ENCODE peak calls at places on chromosomes 7 and 10, in eight cellular contexts. One of them, this sample, is unnamed.

GRCh38 chr7:83355143-83355542 is 192.5 kb upstream of the PCLO start:
- DNase-seq in MM.1S: no peak
- DNase-seq in kidney tubule cell: no peak
- DNase-seq in LoVo: no peak
- DNase-seq in amniotic epithelial cell: no peak
- DNase-seq in cardiac fibroblast: peak
- DNase-seq in activated CD8-positive, alpha-beta memory T cell treated with anti-CD3 and anti-CD28 coated beads, Interleukin-2, amount 50 U/mL, for 48 hours: no peak
- DNase-seq in NCI-H1105 treated with DMSO at 0.1 percent for 48 hours: no peak
- DNase-seq in this sample: no peak

GRCh38 chr7:49400891-49401550 is 372.4 kb upstream of the VWC2 start:
- DNase-seq in cardiac fibroblast: no peak
- DNase-seq in amniotic epithelial cell: no peak
- DNase-seq in NCI-H1105 treated with DMSO at 0.1 percent for 48 hours: no peak
- DNase-seq in kidney tubule cell: peak
- DNase-seq in activated CD8-positive, alpha-beta memory T cell treated with anti-CD3 and anti-CD28 coated beads, Interleukin-2, amount 50 U/mL, for 48 hours: no peak
- DNase-seq in MM.1S: peak
- DNase-seq in LoVo: no peak
- DNase-seq in this sample: no peak

GRCh38 chr10:43844236-43844635 is 195.6 kb upstream of the ZNF32 start:
- DNase-seq in cardiac fibroblast: no peak
- DNase-seq in kidney tubule cell: no peak
- DNase-seq in activated CD8-positive, alpha-beta memory T cell treated with anti-CD3 and anti-CD28 coated beads, Interleukin-2, amount 50 U/mL, for 48 hours: no peak
- DNase-seq in NCI-H1105 treated with DMSO at 0.1 percent for 48 hours: no peak
- DNase-seq in LoVo: no peak
- DNase-seq in MM.1S: no peak
- DNase-seq in amniotic epithelial cell: no peak
- DNase-seq in this sample: no peak

GRCh38 chr7:29457141-29457561 is 106.5 kb upstream of the PRR15 start:
- DNase-seq in LoVo: no peak
- DNase-seq in kidney tubule cell: no peak
- DNase-seq in cardiac fibroblast: no peak
- DNase-seq in amniotic epithelial cell: no peak
- DNase-seq in activated CD8-positive, alpha-beta memory T cell treated with anti-CD3 and anti-CD28 coated beads, Interleukin-2, amount 50 U/mL, for 48 hours: no peak
- DNase-seq in NCI-H1105 treated with DMSO at 0.1 percent for 48 hours: no peak
- DNase-seq in MM.1S: no peak
- DNase-seq in this sample: no peak

GRCh38 chr7:2204446-2204845 is 28.3 kb downstream of the MAD1L1 start:
- DNase-seq in activated CD8-positive, alpha-beta memory T cell treated with anti-CD3 and anti-CD28 coated beads, Interleukin-2, amount 50 U/mL, for 48 hours: no peak
- DNase-seq in MM.1S: no peak
- DNase-seq in LoVo: no peak
- DNase-seq in cardiac fibroblast: no peak
- DNase-seq in NCI-H1105 treated with DMSO at 0.1 percent for 48 hours: no peak
- DNase-seq in amniotic epithelial cell: no peak
- DNase-seq in kidney tubule cell: no peak
- DNase-seq in this sample: no peak

GRCh38 chr7:21941570-21942224 is 4.0 kb downstream of the CDCA7L start:
- DNase-seq in NCI-H1105 treated with DMSO at 0.1 percent for 48 hours: no peak
- DNase-seq in activated CD8-positive, alpha-beta memory T cell treated with anti-CD3 and anti-CD28 coated beads, Interleukin-2, amount 50 U/mL, for 48 hours: no peak
- DNase-seq in cardiac fibroblast: no peak
- DNase-seq in MM.1S: no peak
- DNase-seq in kidney tubule cell: peak
- DNase-seq in amniotic epithelial cell: peak
- DNase-seq in LoVo: peak
- DNase-seq in this sample: peak

GRCh38 chr7:7675686-7676085 is 35.1 kb downstream of the UMAD1 start:
- DNase-seq in kidney tubule cell: no peak
- DNase-seq in cardiac fibroblast: no peak
- DNase-seq in MM.1S: no peak
- DNase-seq in LoVo: no peak
- DNase-seq in NCI-H1105 treated with DMSO at 0.1 percent for 48 hours: no peak
- DNase-seq in activated CD8-positive, alpha-beta memory T cell treated with anti-CD3 and anti-CD28 coated beads, Interleukin-2, amount 50 U/mL, for 48 hours: no peak
- DNase-seq in amniotic epithelial cell: no peak
- DNase-seq in this sample: no peak

GRCh38 chr10:4103586-4103985 is 318.6 kb upstream of the KLF6 start:
- DNase-seq in kidney tubule cell: no peak
- DNase-seq in LoVo: no peak
- DNase-seq in MM.1S: no peak
- DNase-seq in activated CD8-positive, alpha-beta memory T cell treated with anti-CD3 and anti-CD28 coated beads, Interleukin-2, amount 50 U/mL, for 48 hours: no peak
- DNase-seq in cardiac fibroblast: no peak
- DNase-seq in NCI-H1105 treated with DMSO at 0.1 percent for 48 hours: no peak
- DNase-seq in amniotic epithelial cell: peak
- DNase-seq in this sample: no peak

GRCh38 chr7:32079530-32079929 is 9.3 kb upstream of the PDE1C start:
- DNase-seq in LoVo: no peak
- DNase-seq in MM.1S: no peak
- DNase-seq in NCI-H1105 treated with DMSO at 0.1 percent for 48 hours: no peak
- DNase-seq in activated CD8-positive, alpha-beta memory T cell treated with anti-CD3 and anti-CD28 coated beads, Interleukin-2, amount 50 U/mL, for 48 hours: no peak
- DNase-seq in kidney tubule cell: no peak
- DNase-seq in amniotic epithelial cell: no peak
- DNase-seq in cardiac fibroblast: no peak
- DNase-seq in this sample: no peak

GRCh38 chr7:15725036-15725435 is 38.6 kb upstream of the MEOX2 start:
- DNase-seq in kidney tubule cell: peak
- DNase-seq in LoVo: no peak
- DNase-seq in MM.1S: no peak
- DNase-seq in cardiac fibroblast: no peak
- DNase-seq in amniotic epithelial cell: no peak
- DNase-seq in NCI-H1105 treated with DMSO at 0.1 percent for 48 hours: no peak
- DNase-seq in activated CD8-positive, alpha-beta memory T cell treated with anti-CD3 and anti-CD28 coated beads, Interleukin-2, amount 50 U/mL, for 48 hours: no peak
- DNase-seq in this sample: no peak

GRCh38 chr10:97643586-97643985 is 3.1 kb downstream of the PI4K2A start:
- DNase-seq in MM.1S: no peak
- DNase-seq in activated CD8-positive, alpha-beta memory T cell treated with anti-CD3 and anti-CD28 coated beads, Interleukin-2, amount 50 U/mL, for 48 hours: no peak
- DNase-seq in cardiac fibroblast: no peak
- DNase-seq in LoVo: no peak
- DNase-seq in amniotic epithelial cell: no peak
- DNase-seq in NCI-H1105 treated with DMSO at 0.1 percent for 48 hours: no peak
- DNase-seq in kidney tubule cell: no peak
- DNase-seq in this sample: no peak

GRCh38 chr7:66869660-66870450 is 51.2 kb upstream of the TMEM248 start:
- DNase-seq in MM.1S: no peak
- DNase-seq in activated CD8-positive, alpha-beta memory T cell treated with anti-CD3 and anti-CD28 coated beads, Interleukin-2, amount 50 U/mL, for 48 hours: no peak
- DNase-seq in NCI-H1105 treated with DMSO at 0.1 percent for 48 hours: no peak
- DNase-seq in cardiac fibroblast: no peak
- DNase-seq in LoVo: no peak
- DNase-seq in amniotic epithelial cell: peak
- DNase-seq in kidney tubule cell: no peak
- DNase-seq in this sample: no peak

GRCh38 chr7:22667562-22668239 is 59.3 kb upstream of the IL6 start:
- DNase-seq in NCI-H1105 treated with DMSO at 0.1 percent for 48 hours: no peak
- DNase-seq in kidney tubule cell: peak
- DNase-seq in amniotic epithelial cell: peak
- DNase-seq in cardiac fibroblast: peak
- DNase-seq in MM.1S: no peak
- DNase-seq in LoVo: peak
- DNase-seq in activated CD8-positive, alpha-beta memory T cell treated with anti-CD3 and anti-CD28 coated beads, Interleukin-2, amount 50 U/mL, for 48 hours: no peak
- DNase-seq in this sample: no peak

GRCh38 chr10:69421611-69422308 is 5.0 kb upstream of the TACR2 start:
- DNase-seq in amniotic epithelial cell: peak
- DNase-seq in cardiac fibroblast: no peak
- DNase-seq in activated CD8-positive, alpha-beta memory T cell treated with anti-CD3 and anti-CD28 coated beads, Interleukin-2, amount 50 U/mL, for 48 hours: no peak
- DNase-seq in NCI-H1105 treated with DMSO at 0.1 percent for 48 hours: no peak
- DNase-seq in LoVo: no peak
- DNase-seq in MM.1S: no peak
- DNase-seq in kidney tubule cell: no peak
- DNase-seq in this sample: no peak

GRCh38 chr7:55194522-55194921 is 170.6 kb upstream of the LANCL2 start:
- DNase-seq in MM.1S: no peak
- DNase-seq in NCI-H1105 treated with DMSO at 0.1 percent for 48 hours: no peak
- DNase-seq in amniotic epithelial cell: no peak
- DNase-seq in cardiac fibroblast: no peak
- DNase-seq in LoVo: no peak
- DNase-seq in kidney tubule cell: no peak
- DNase-seq in activated CD8-positive, alpha-beta memory T cell treated with anti-CD3 and anti-CD28 coated beads, Interleukin-2, amount 50 U/mL, for 48 hours: no peak
- DNase-seq in this sample: no peak

GRCh38 chr10:12780634-12781601 is 220.6 kb downstream of the CCDC3 start:
- DNase-seq in amniotic epithelial cell: no peak
- DNase-seq in MM.1S: no peak
- DNase-seq in LoVo: no peak
- DNase-seq in kidney tubule cell: no peak
- DNase-seq in activated CD8-positive, alpha-beta memory T cell treated with anti-CD3 and anti-CD28 coated beads, Interleukin-2, amount 50 U/mL, for 48 hours: peak
- DNase-seq in cardiac fibroblast: no peak
- DNase-seq in NCI-H1105 treated with DMSO at 0.1 percent for 48 hours: no peak
- DNase-seq in this sample: no peak

GRCh38 chr7:70776627-70777101 is 355.3 kb upstream of the GALNT17 start:
- DNase-seq in LoVo: no peak
- DNase-seq in MM.1S: no peak
- DNase-seq in cardiac fibroblast: no peak
- DNase-seq in amniotic epithelial cell: peak
- DNase-seq in kidney tubule cell: no peak
- DNase-seq in NCI-H1105 treated with DMSO at 0.1 percent for 48 hours: peak
- DNase-seq in activated CD8-positive, alpha-beta memory T cell treated with anti-CD3 and anti-CD28 coated beads, Interleukin-2, amount 50 U/mL, for 48 hours: no peak
- DNase-seq in this sample: peak

GRCh38 chr10:101062231-101063161 is 707 bp downstream of the KAZALD1 start:
- DNase-seq in NCI-H1105 treated with DMSO at 0.1 percent for 48 hours: peak
- DNase-seq in kidney tubule cell: peak
- DNase-seq in LoVo: peak
- DNase-seq in cardiac fibroblast: peak
- DNase-seq in amniotic epithelial cell: peak
- DNase-seq in activated CD8-positive, alpha-beta memory T cell treated with anti-CD3 and anti-CD28 coated beads, Interleukin-2, amount 50 U/mL, for 48 hours: peak
- DNase-seq in MM.1S: peak
- DNase-seq in this sample: peak

GRCh38 chr7:27186450-27187157 is 1.6 kb upstream of the HOXA11 start:
- DNase-seq in LoVo: no peak
- DNase-seq in cardiac fibroblast: no peak
- DNase-seq in MM.1S: no peak
- DNase-seq in amniotic epithelial cell: no peak
- DNase-seq in NCI-H1105 treated with DMSO at 0.1 percent for 48 hours: no peak
- DNase-seq in kidney tubule cell: peak
- DNase-seq in activated CD8-positive, alpha-beta memory T cell treated with anti-CD3 and anti-CD28 coated beads, Interleukin-2, amount 50 U/mL, for 48 hours: no peak
- DNase-seq in this sample: no peak

GRCh38 chr7:101733713-101734475 is 83.5 kb upstream of the CUX1 start:
- DNase-seq in cardiac fibroblast: peak
- DNase-seq in LoVo: no peak
- DNase-seq in activated CD8-positive, alpha-beta memory T cell treated with anti-CD3 and anti-CD28 coated beads, Interleukin-2, amount 50 U/mL, for 48 hours: no peak
- DNase-seq in amniotic epithelial cell: peak
- DNase-seq in MM.1S: peak
- DNase-seq in NCI-H1105 treated with DMSO at 0.1 percent for 48 hours: peak
- DNase-seq in kidney tubule cell: peak
- DNase-seq in this sample: peak

GRCh38 chr10:86953747-86954680 is 3.4 kb downstream of the MMRN2 start:
- DNase-seq in NCI-H1105 treated with DMSO at 0.1 percent for 48 hours: no peak
- DNase-seq in kidney tubule cell: peak
- DNase-seq in amniotic epithelial cell: peak
- DNase-seq in MM.1S: no peak
- DNase-seq in cardiac fibroblast: peak
- DNase-seq in activated CD8-positive, alpha-beta memory T cell treated with anti-CD3 and anti-CD28 coated beads, Interleukin-2, amount 50 U/mL, for 48 hours: no peak
- DNase-seq in LoVo: no peak
- DNase-seq in this sample: no peak

GRCh38 chr7:135664046-135664589 is 1.8 kb downstream of the STMP1 start:
- DNase-seq in cardiac fibroblast: peak
- DNase-seq in LoVo: no peak
- DNase-seq in activated CD8-positive, alpha-beta memory T cell treated with anti-CD3 and anti-CD28 coated beads, Interleukin-2, amount 50 U/mL, for 48 hours: no peak
- DNase-seq in kidney tubule cell: no peak
- DNase-seq in MM.1S: no peak
- DNase-seq in NCI-H1105 treated with DMSO at 0.1 percent for 48 hours: no peak
- DNase-seq in amniotic epithelial cell: peak
- DNase-seq in this sample: no peak

GRCh38 chr10:104485632-104486031 is 132.0 kb downstream of the CFAP58 start:
- DNase-seq in cardiac fibroblast: no peak
- DNase-seq in NCI-H1105 treated with DMSO at 0.1 percent for 48 hours: no peak
- DNase-seq in amniotic epithelial cell: no peak
- DNase-seq in LoVo: no peak
- DNase-seq in activated CD8-positive, alpha-beta memory T cell treated with anti-CD3 and anti-CD28 coated beads, Interleukin-2, amount 50 U/mL, for 48 hours: no peak
- DNase-seq in MM.1S: no peak
- DNase-seq in kidney tubule cell: no peak
- DNase-seq in this sample: no peak

GRCh38 chr10:68082815-68083395 is 7.8 kb upstream of the HERC4 start:
- DNase-seq in activated CD8-positive, alpha-beta memory T cell treated with anti-CD3 and anti-CD28 coated beads, Interleukin-2, amount 50 U/mL, for 48 hours: no peak
- DNase-seq in amniotic epithelial cell: peak
- DNase-seq in kidney tubule cell: peak
- DNase-seq in LoVo: peak
- DNase-seq in MM.1S: no peak
- DNase-seq in NCI-H1105 treated with DMSO at 0.1 percent for 48 hours: no peak
- DNase-seq in cardiac fibroblast: peak
- DNase-seq in this sample: no peak

GRCh38 chr10:88401671-88402347 is 181.3 kb downstream of the RNLS start:
- DNase-seq in cardiac fibroblast: peak
- DNase-seq in MM.1S: peak
- DNase-seq in NCI-H1105 treated with DMSO at 0.1 percent for 48 hours: no peak
- DNase-seq in activated CD8-positive, alpha-beta memory T cell treated with anti-CD3 and anti-CD28 coated beads, Interleukin-2, amount 50 U/mL, for 48 hours: no peak
- DNase-seq in amniotic epithelial cell: peak
- DNase-seq in kidney tubule cell: peak
- DNase-seq in LoVo: peak
- DNase-seq in this sample: no peak

GRCh38 chr7:37832194-37832593 is 16.2 kb upstream of the NME8 start:
- DNase-seq in kidney tubule cell: peak
- DNase-seq in cardiac fibroblast: peak
- DNase-seq in NCI-H1105 treated with DMSO at 0.1 percent for 48 hours: peak
- DNase-seq in amniotic epithelial cell: peak
- DNase-seq in MM.1S: no peak
- DNase-seq in LoVo: peak
- DNase-seq in activated CD8-positive, alpha-beta memory T cell treated with anti-CD3 and anti-CD28 coated beads, Interleukin-2, amount 50 U/mL, for 48 hours: no peak
- DNase-seq in this sample: peak

GRCh38 chr7:73758581-73759138 is 11.4 kb downstream of the CLDN3 start:
- DNase-seq in LoVo: no peak
- DNase-seq in kidney tubule cell: no peak
- DNase-seq in amniotic epithelial cell: no peak
- DNase-seq in MM.1S: no peak
- DNase-seq in activated CD8-positive, alpha-beta memory T cell treated with anti-CD3 and anti-CD28 coated beads, Interleukin-2, amount 50 U/mL, for 48 hours: no peak
- DNase-seq in NCI-H1105 treated with DMSO at 0.1 percent for 48 hours: no peak
- DNase-seq in cardiac fibroblast: no peak
- DNase-seq in this sample: no peak

GRCh38 chr10:121216295-121216694 is 365.1 kb downstream of the WDR11 start:
- DNase-seq in cardiac fibroblast: no peak
- DNase-seq in amniotic epithelial cell: no peak
- DNase-seq in activated CD8-positive, alpha-beta memory T cell treated with anti-CD3 and anti-CD28 coated beads, Interleukin-2, amount 50 U/mL, for 48 hours: no peak
- DNase-seq in NCI-H1105 treated with DMSO at 0.1 percent for 48 hours: no peak
- DNase-seq in kidney tubule cell: no peak
- DNase-seq in LoVo: no peak
- DNase-seq in MM.1S: no peak
- DNase-seq in this sample: no peak

GRCh38 chr7:129843365-129843898 is 109.3 kb downstream of the UBE2H start:
- DNase-seq in MM.1S: no peak
- DNase-seq in amniotic epithelial cell: no peak
- DNase-seq in LoVo: no peak
- DNase-seq in activated CD8-positive, alpha-beta memory T cell treated with anti-CD3 and anti-CD28 coated beads, Interleukin-2, amount 50 U/mL, for 48 hours: no peak
- DNase-seq in NCI-H1105 treated with DMSO at 0.1 percent for 48 hours: no peak
- DNase-seq in cardiac fibroblast: no peak
- DNase-seq in kidney tubule cell: no peak
- DNase-seq in this sample: no peak

GRCh38 chr7:82699773-82700186 is 256.2 kb upstream of the CACNA2D1 start:
- DNase-seq in activated CD8-positive, alpha-beta memory T cell treated with anti-CD3 and anti-CD28 coated beads, Interleukin-2, amount 50 U/mL, for 48 hours: no peak
- DNase-seq in amniotic epithelial cell: peak
- DNase-seq in LoVo: peak
- DNase-seq in kidney tubule cell: peak
- DNase-seq in MM.1S: no peak
- DNase-seq in NCI-H1105 treated with DMSO at 0.1 percent for 48 hours: peak
- DNase-seq in cardiac fibroblast: peak
- DNase-seq in this sample: no peak